ENCODE peak calls at places on chromosomes 1 and 21, in five cellular contexts. V, E, N, H and T are unnamed samples.

GRCh38 chr1:207754942-207755689 is 3.3 kb downstream of the CD46 start:
- DNase-seq in V (no peak), E (no peak), N (no peak), H (no peak), T (no peak)

GRCh38 chr1:114089502-114090138 is 64.0 kb downstream of the SYT6 start:
- DNase-seq in V (no peak), E (no peak), N (no peak), H (no peak), T (no peak)

GRCh38 chr1:212749924-212750535 is 41.5 kb downstream of the NSL1 start:
- DNase-seq in V (peak; percentile 81), E (peak; percentile 82), N (no peak), H (peak; percentile 40), T (peak; percentile 79)

GRCh38 chr1:79852004-79852403 is 845.5 kb upstream of the ADGRL4 start:
- DNase-seq in V (peak; percentile 50), E (no peak), N (no peak), H (peak; percentile 46), T (no peak)

GRCh38 chr1:38243106-38243505 is 196.5 kb upstream of the POU3F1 start:
- DNase-seq in V (peak; percentile 38), E (no peak), N (no peak), H (peak; percentile 57), T (no peak)

GRCh38 chr1:46603481-46603857 is 599 bp downstream of the MKNK1 start:
- DNase-seq in V (peak; percentile 21), E (peak; percentile 17), N (no peak), H (no peak), T (no peak)

GRCh38 chr1:229091721-229092136 is 179.2 kb upstream of the RAB4A start:
- DNase-seq in V (no peak), E (no peak), N (no peak), H (no peak), T (no peak)

GRCh38 chr1:61448934-61449368 is 276.0 kb downstream of the TM2D1 start:
- DNase-seq in V (no peak), E (no peak), N (no peak), H (no peak), T (no peak)

GRCh38 chr1:229862017-229862774 is 204.8 kb upstream of the GALNT2 start:
- DNase-seq in V (no peak), E (peak; percentile 39), N (no peak), H (no peak), T (no peak)

GRCh38 chr21:32383812-32384211 is 9.0 kb downstream of the URB1 start:
- DNase-seq in V (peak; percentile 35), E (no peak), N (no peak), H (no peak), T (no peak)

DNA sequence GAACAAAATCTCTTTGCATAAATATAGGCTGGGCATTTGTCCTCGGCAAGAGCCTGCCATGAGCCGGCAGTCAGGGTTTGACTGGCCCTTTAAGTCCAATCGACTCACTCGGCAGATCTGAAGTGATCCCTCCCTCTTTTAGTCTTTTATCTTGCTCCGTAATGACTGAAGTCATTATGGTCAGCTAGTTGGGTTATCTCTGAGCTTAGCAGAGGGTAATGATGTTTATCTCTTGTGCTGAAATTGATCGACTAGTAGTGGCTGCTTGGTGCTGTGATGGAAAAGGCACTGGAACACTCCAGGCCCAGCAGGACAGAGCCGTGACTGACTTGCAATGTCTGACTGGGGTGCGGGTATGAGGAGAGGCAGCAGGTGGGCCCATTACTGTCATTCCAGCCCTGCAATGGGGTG is 468 bp upstream of the ABCA4 start:
- DNase-seq in V (no peak), E (no peak), N (no peak), H (no peak), T (no peak)
- H3K79me1 ChIP-seq in V (no peaks in the 10 kb centered on the region), E (no peaks in the 10 kb centered on the region), N (no peaks in the 10 kb centered on the region), H (no peaks in the 10 kb centered on the region), T (no peaks in the 10 kb centered on the region)

GRCh38 chr21:41951876-41952567 is 1.8 kb downstream of the C2CD2 start:
- DNase-seq in V (no peak), E (no peak), N (no peak), H (no peak), T (no peak)
- H3K9ac ChIP-seq in V (no peak overlapping the region), E (peak overlapping the region; percentile 91), N (no peak overlapping the region), H (no peak overlapping the region), T (peak overlapping the region; percentile 78)

DNA sequence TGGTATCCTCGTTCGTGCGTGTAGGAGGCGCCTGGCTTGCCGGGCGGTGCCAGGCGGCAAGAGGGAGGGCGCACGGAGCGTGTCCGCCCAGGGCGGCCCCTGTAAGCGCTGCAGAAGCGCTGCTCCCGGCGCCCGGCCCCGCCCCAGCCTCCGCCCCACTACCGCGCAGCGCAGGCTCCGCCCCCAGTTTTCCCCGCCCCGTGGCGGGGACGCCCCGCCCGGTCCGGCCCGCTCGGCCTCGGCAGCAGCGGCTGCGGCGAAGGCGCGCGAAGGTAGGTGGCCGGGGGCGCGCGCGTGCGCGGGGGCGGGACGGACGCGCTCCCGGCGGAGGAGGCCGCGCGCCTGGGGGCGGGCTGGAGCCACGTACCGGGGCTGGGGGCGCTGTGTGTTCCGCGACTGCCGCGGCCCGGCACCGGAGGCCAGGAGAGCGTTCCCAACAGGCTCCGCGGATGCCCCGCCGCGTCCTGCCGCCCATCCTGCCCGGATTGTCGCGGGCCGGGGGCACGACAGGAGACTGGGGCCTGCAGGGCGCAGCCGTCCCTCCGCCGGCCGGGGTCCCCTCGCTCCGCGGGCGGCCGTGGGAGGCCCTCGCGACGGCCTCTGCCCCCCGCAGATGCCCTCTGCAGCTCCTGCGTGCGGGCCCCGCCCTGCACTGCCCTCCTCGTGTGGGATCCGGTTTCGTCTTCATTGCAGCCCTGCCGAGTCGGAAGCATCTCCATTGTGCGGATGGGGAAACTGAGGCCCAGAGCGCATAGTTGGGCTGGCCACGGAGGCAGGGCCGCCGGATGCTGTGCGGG is 7.7 kb upstream of the CROCC start:
- DNase-seq in V (peak; percentile 95), E (peak; percentile 89), N (peak; percentile 91), H (peak; percentile 94), T (peak; percentile 95)
- H4K8ac ChIP-seq in V (no peak overlapping the region), E (peak overlapping the region; percentile 99), N (no peak overlapping the region), H (no peak overlapping the region), T (peak overlapping the region; percentile 88)

GRCh38 chr1:203592156-203592555 is 34.5 kb upstream of the ATP2B4 start:
- DNase-seq in V (peak; percentile 97), E (peak; percentile 50), N (peak; percentile 71), H (peak; percentile 66), T (peak; percentile 42)

GRCh38 chr1:203592728-203593127 is 33.9 kb upstream of the ATP2B4 start:
- DNase-seq in V (peak; percentile 61), E (peak; percentile 75), N (no peak), H (no peak), T (peak; percentile 54)

GRCh38 chr1:203590559-203590958 is 36.1 kb upstream of the ATP2B4 start:
- DNase-seq in V (peak; percentile 73), E (peak; percentile 91), N (no peak), H (no peak), T (peak; percentile 31)

GRCh38 chr1:203593143-203593542 is 33.5 kb upstream of the ATP2B4 start:
- DNase-seq in V (no peak), E (no peak), N (no peak), H (no peak), T (no peak)

DNA sequence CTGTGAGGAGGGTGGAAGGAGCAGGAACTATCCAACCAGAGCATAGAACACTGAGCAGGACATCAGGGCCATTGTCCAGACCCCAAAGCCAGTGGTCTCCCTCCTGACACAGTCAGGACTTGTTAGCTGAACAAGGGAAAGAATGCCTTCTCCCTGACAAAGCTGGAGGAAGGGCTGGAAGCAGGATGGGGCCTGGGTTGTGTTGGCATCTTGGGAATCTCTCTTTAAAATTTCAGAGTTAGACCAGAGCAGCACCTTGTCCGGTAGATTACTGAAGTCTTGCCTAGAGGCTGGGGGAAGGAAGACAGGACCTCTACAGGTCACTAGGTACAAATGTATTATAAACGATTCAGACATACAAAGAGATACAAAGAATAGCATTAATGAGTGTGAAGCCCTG is 35.0 kb upstream of the ATP2B4 start:
- DNase-seq in V (no peak), E (no peak), N (no peak), H (no peak), T (no peak)
- H3K79me1 ChIP-seq in V (no peaks in the 10 kb centered on the region), E (no peaks in the 10 kb centered on the region), N (no peaks in the 10 kb centered on the region), H (no peaks in the 10 kb centered on the region), T (no peaks in the 10 kb centered on the region)

DNA sequence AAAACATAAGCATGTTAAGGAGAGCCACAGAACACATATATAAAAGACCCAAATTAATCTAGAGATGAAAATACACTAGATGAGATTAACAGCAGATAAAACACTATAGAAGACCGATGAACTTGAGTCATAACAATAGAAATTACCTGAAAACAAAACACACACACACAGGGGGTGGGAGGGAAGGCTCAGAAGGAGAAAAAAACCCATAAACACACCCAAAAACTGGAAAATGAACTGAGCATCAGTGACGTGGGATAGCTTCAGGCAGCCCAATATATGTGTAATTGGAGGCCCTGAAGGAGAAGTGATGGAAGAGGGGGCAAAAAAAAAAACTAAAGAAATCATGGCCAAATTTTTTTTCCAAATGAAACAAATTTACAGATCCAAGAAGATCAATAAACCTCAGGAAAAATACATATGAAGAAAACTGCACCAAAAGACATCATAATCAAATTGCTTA is 11.4 kb downstream of the ALDH9A1 start:
- DNase-seq in V (no peak), E (no peak), N (no peak), H (no peak), T (no peak)
- H3K9ac ChIP-seq in V (no peak overlapping the region), E (no peak overlapping the region), N (no peak overlapping the region), H (no peak overlapping the region), T (no peak overlapping the region)

DNA sequence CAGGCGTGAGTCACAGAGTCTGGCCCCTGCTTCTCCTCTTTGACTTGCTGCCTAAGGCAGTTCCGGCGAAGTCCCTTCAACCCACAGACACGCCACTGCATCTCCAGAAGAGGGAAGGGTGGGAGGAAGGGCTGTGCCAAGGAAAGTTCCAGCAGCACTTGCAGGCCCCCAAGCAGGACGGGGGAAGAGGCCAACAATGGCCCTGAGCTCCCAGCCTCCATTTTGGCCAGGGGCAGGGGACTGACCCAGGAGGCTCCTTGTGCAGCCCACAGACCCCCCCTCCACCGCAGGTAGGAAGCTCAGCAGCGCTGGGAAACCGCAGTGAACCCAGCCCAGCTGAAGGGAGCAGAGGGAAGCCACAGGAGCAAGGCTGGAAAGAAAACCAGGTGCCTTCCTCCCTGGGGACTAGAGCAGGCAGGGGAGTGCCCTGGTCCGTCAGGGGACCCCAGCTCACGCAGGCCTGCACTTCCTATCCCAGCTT is 35.4 kb downstream of the ACOT7 start:
- DNase-seq in V (no peak), E (peak; percentile 49), N (no peak), H (no peak), T (no peak)
- H4K8ac ChIP-seq in V (no peak overlapping the region), E (peak overlapping the region; percentile 80), N (peak overlapping the region; percentile 53), H (no peak overlapping the region), T (no peak overlapping the region)